ENCODE peak calls at places on chromosomes 12 and 14, in eight cellular contexts. One of them, this sample, is unnamed.

GRCh38 chr12:25071366-25071765 is 122.5 kb upstream of the BCAT1 start:
- DNase-seq in ELR: no peak
- DNase-seq in Kasumi-1: no peak
- DNase-seq in Caki2: no peak
- DNase-seq in renal cortical epithelial cell: peak
- DNase-seq in activated T-cell treated with anti-CD3 and anti-CD28 coated beads, Interleukin-2, amount 50 U/mL, for 72 hours: no peak
- DNase-seq in right lobe of liver: no peak
- DNase-seq in aorta: no peak
- DNase-seq in this sample: no peak

GRCh38 chr12:120076651-120077050 is 39.9 kb downstream of the RAB35 start:
- DNase-seq in renal cortical epithelial cell: no peak
- DNase-seq in activated T-cell treated with anti-CD3 and anti-CD28 coated beads, Interleukin-2, amount 50 U/mL, for 72 hours: no peak
- DNase-seq in ELR: no peak
- DNase-seq in Caki2: no peak
- DNase-seq in Kasumi-1: no peak
- DNase-seq in aorta: peak
- DNase-seq in right lobe of liver: peak
- DNase-seq in this sample: no peak

GRCh38 chr12:27462151-27462694 is 15.7 kb downstream of the SMCO2 start:
- DNase-seq in Caki2: no peak
- DNase-seq in Kasumi-1: no peak
- DNase-seq in aorta: no peak
- DNase-seq in right lobe of liver: no peak
- DNase-seq in renal cortical epithelial cell: peak
- DNase-seq in ELR: peak
- DNase-seq in activated T-cell treated with anti-CD3 and anti-CD28 coated beads, Interleukin-2, amount 50 U/mL, for 72 hours: no peak
- DNase-seq in this sample: no peak

GRCh38 chr14:56131865-56132830 is 13.9 kb downstream of the PELI2 start:
- DNase-seq in Kasumi-1: no peak
- DNase-seq in right lobe of liver: no peak
- DNase-seq in activated T-cell treated with anti-CD3 and anti-CD28 coated beads, Interleukin-2, amount 50 U/mL, for 72 hours: no peak
- DNase-seq in aorta: no peak
- DNase-seq in renal cortical epithelial cell: no peak
- DNase-seq in Caki2: no peak
- DNase-seq in ELR: no peak
- DNase-seq in this sample: no peak

GRCh38 chr14:104694991-104695659 is 5.7 kb downstream of the INF2 start:
- DNase-seq in renal cortical epithelial cell: no peak
- DNase-seq in right lobe of liver: no peak
- DNase-seq in Caki2: no peak
- DNase-seq in Kasumi-1: no peak
- DNase-seq in ELR: no peak
- DNase-seq in aorta: no peak
- DNase-seq in activated T-cell treated with anti-CD3 and anti-CD28 coated beads, Interleukin-2, amount 50 U/mL, for 72 hours: peak
- DNase-seq in this sample: no peak

GRCh38 chr14:93316716-93317115 is 16.1 kb downstream of the BTBD7 start:
- DNase-seq in ELR: no peak
- DNase-seq in renal cortical epithelial cell: peak
- DNase-seq in right lobe of liver: no peak
- DNase-seq in Kasumi-1: no peak
- DNase-seq in aorta: no peak
- DNase-seq in activated T-cell treated with anti-CD3 and anti-CD28 coated beads, Interleukin-2, amount 50 U/mL, for 72 hours: no peak
- DNase-seq in Caki2: no peak
- DNase-seq in this sample: peak

GRCh38 chr12:1992732-1993131 is 11.5 kb downstream of the DCP1B start:
- DNase-seq in aorta: no peak
- DNase-seq in renal cortical epithelial cell: no peak
- DNase-seq in Kasumi-1: no peak
- DNase-seq in Caki2: no peak
- DNase-seq in ELR: no peak
- DNase-seq in activated T-cell treated with anti-CD3 and anti-CD28 coated beads, Interleukin-2, amount 50 U/mL, for 72 hours: no peak
- DNase-seq in right lobe of liver: no peak
- DNase-seq in this sample: no peak

GRCh38 chr14:49621114-49621881 is 699 bp downstream of the MGAT2 start:
- DNase-seq in activated T-cell treated with anti-CD3 and anti-CD28 coated beads, Interleukin-2, amount 50 U/mL, for 72 hours: peak
- DNase-seq in Kasumi-1: peak
- DNase-seq in renal cortical epithelial cell: no peak
- DNase-seq in Caki2: no peak
- DNase-seq in ELR: peak
- DNase-seq in aorta: peak
- DNase-seq in right lobe of liver: peak
- DNase-seq in this sample: peak

GRCh38 chr12:108090107-108090899 is 38.8 kb upstream of the WSCD2 start:
- DNase-seq in renal cortical epithelial cell: no peak
- DNase-seq in right lobe of liver: no peak
- DNase-seq in ELR: no peak
- DNase-seq in Kasumi-1: no peak
- DNase-seq in aorta: no peak
- DNase-seq in activated T-cell treated with anti-CD3 and anti-CD28 coated beads, Interleukin-2, amount 50 U/mL, for 72 hours: no peak
- DNase-seq in Caki2: no peak
- DNase-seq in this sample: no peak

GRCh38 chr14:71029236-71029781 is 122.0 kb downstream of the PCNX1 start:
- DNase-seq in Kasumi-1: no peak
- DNase-seq in right lobe of liver: no peak
- DNase-seq in renal cortical epithelial cell: peak
- DNase-seq in aorta: no peak
- DNase-seq in Caki2: no peak
- DNase-seq in ELR: no peak
- DNase-seq in activated T-cell treated with anti-CD3 and anti-CD28 coated beads, Interleukin-2, amount 50 U/mL, for 72 hours: no peak
- DNase-seq in this sample: no peak

GRCh38 chr12:54022960-54023884 is 5.0 kb upstream of the HOXC6 start:
- DNase-seq in aorta: peak
- DNase-seq in ELR: no peak
- DNase-seq in Kasumi-1: no peak
- DNase-seq in activated T-cell treated with anti-CD3 and anti-CD28 coated beads, Interleukin-2, amount 50 U/mL, for 72 hours: no peak
- DNase-seq in right lobe of liver: no peak
- DNase-seq in renal cortical epithelial cell: no peak
- DNase-seq in Caki2: no peak
- DNase-seq in this sample: no peak

GRCh38 chr12:55687746-55688145 is 20.0 kb downstream of the ITGA7 start:
- DNase-seq in right lobe of liver: no peak
- DNase-seq in renal cortical epithelial cell: peak
- DNase-seq in ELR: no peak
- DNase-seq in aorta: peak
- DNase-seq in activated T-cell treated with anti-CD3 and anti-CD28 coated beads, Interleukin-2, amount 50 U/mL, for 72 hours: peak
- DNase-seq in Kasumi-1: no peak
- DNase-seq in Caki2: no peak
- DNase-seq in this sample: no peak

GRCh38 chr12:106753526-106753925 is 21.0 kb upstream of the RIC8B start:
- DNase-seq in activated T-cell treated with anti-CD3 and anti-CD28 coated beads, Interleukin-2, amount 50 U/mL, for 72 hours: peak
- DNase-seq in Kasumi-1: no peak
- DNase-seq in renal cortical epithelial cell: no peak
- DNase-seq in aorta: no peak
- DNase-seq in ELR: no peak
- DNase-seq in right lobe of liver: no peak
- DNase-seq in Caki2: no peak
- DNase-seq in this sample: no peak

GRCh38 chr12:39199371-39199770 is 243.5 kb downstream of the KIF21A start:
- DNase-seq in Kasumi-1: no peak
- DNase-seq in ELR: no peak
- DNase-seq in renal cortical epithelial cell: no peak
- DNase-seq in Caki2: no peak
- DNase-seq in activated T-cell treated with anti-CD3 and anti-CD28 coated beads, Interleukin-2, amount 50 U/mL, for 72 hours: no peak
- DNase-seq in aorta: no peak
- DNase-seq in right lobe of liver: no peak
- DNase-seq in this sample: no peak